ENCODE peak calls at places on chromosomes 11 and 22, in seven cellular contexts. S, G, K, H, Y, D and P are unnamed samples.

GRCh38 chr22:27241430-27242110 is 560.0 kb downstream of the MN1 start:
- DNase-seq in S (peak; percentile 44), G (no peak), K (no peak), H (peak; percentile 64), Y (no peak), D (no peak), P (no peak)

GRCh38 chr11:133239530-133239929 is 292.8 kb downstream of the OPCML start:
- DNase-seq in Y (no peak), G (no peak), H (no peak), D (no peak), S (no peak), K (no peak), P (no peak)

GRCh38 chr22:19397729-19398094 is 33.8 kb downstream of the HIRA start:
- DNase-seq in H (no peak), S (no peak), D (no peak), G (no peak), Y (no peak), K (no peak), P (no peak)

GRCh38 chr11:75214411-75214821 is 26.2 kb upstream of the TPBGL start:
- DNase-seq in G (peak; percentile 11), Y (no peak), H (peak; percentile 88), S (peak; percentile 86), K (peak; percentile 73), D (peak; percentile 48), P (peak; percentile 32)

GRCh38 chr11:64834723-64835615 is 9.5 kb downstream of the CDC42BPG start:
- DNase-seq in Y (no peak), G (no peak), K (no peak), S (peak; percentile 38), H (peak; percentile 59), D (no peak), P (no peak)

GRCh38 chr11:31968774-31969433 is 122.0 kb upstream of the RCN1 start:
- DNase-seq in K (no peak), D (no peak), S (peak; percentile 80), G (peak; percentile 50), H (peak; percentile 86), Y (no peak), P (no peak)

GRCh38 chr11:115078461-115079438 is 400.4 kb downstream of the NXPE2 start:
- DNase-seq in Y (no peak), D (no peak), H (no peak), K (no peak), G (no peak), S (no peak), P (no peak)

GRCh38 chr11:10751581-10751940 is 515 bp downstream of the CTR9 start:
- DNase-seq in K (no peak), G (no peak), Y (no peak), D (no peak), S (no peak), H (no peak), P (no peak)

GRCh38 chr11:70786021-70786665 is 387.8 kb downstream of the CTTN start:
- DNase-seq in S (no peak), G (no peak), Y (no peak), H (no peak), K (no peak), D (no peak), P (no peak)

GRCh38 chr11:101523634-101524260 is 60.1 kb downstream of the TRPC6 start:
- DNase-seq in D (no peak), H (no peak), G (no peak), Y (no peak), K (no peak), S (no peak), P (no peak)

GRCh38 chr11:69040581-69041260 is 8.0 kb upstream of the TPCN2 start:
- DNase-seq in D (no peak), G (peak; percentile 46), Y (no peak), H (peak; percentile 74), K (no peak), S (peak; percentile 39), P (peak; percentile 62)

GRCh38 chr11:69680688-69681087 is 5.5 kb upstream of the LTO1 start:
- DNase-seq in Y (no peak), D (no peak), G (no peak), S (no peak), K (no peak), H (no peak), P (no peak)

GRCh38 chr11:131839326-131839725 is 468.9 kb downstream of the NTM start:
- DNase-seq in H (no peak), Y (no peak), K (no peak), S (no peak), G (no peak), D (no peak), P (no peak)

GRCh38 chr11:134045799-134046635 is 22.9 kb upstream of the JAM3 start:
- DNase-seq in K (no peak), Y (no peak), G (no peak), D (no peak), S (no peak), H (peak; percentile 18), P (no peak)

DNA sequence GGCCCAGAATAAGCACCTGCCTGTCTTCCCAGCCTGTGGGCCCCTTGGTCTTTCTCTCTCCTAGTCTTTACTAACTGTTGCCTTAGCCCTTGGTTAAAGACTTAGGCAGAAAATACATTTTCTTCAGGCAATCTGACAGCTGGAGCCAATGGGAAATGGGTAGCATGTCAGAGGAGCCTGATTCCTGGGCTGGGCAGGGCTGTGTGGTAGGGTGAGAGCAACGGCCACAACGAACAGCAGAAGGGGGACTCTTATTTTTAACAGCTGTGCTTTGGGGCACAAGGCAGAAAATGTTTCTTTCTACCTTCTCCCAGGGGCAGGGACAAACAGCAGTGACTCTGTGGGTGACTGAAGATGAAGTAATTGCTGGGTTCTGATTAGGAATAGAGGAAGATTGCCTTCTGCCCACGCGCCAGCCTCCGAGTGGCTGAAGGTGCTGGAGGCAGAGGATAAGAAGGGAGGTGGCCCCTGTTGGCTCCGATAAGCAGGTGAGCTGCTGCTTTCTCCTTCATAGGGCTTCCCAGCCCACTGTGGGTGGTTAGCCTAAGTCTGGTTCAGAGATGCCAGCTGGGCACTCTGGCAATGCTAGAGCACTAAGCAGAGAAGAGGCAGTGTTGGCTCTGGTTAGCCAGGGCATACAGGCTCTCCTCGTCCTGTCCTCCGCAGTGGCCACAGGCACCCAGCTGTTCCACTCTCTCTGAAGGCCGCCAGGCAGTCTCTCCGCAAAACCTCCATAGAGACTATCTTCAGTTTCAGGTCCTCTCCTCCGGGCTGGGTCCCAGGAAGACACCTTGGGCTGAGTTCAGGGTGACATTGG is 1.5 kb downstream of the YPEL4 start:
- DNase-seq in D (no peak), G (no peak), S (no peak), Y (no peak), H (peak; percentile 31), K (no peak), P (no peak)
- H3K4me3 ChIP-seq in D (no peak overlapping the region), G (peak overlapping the region; percentile 41), S (peak overlapping the region; percentile 74), Y (no peak overlapping the region), H (peak overlapping the region; percentile 3), K (no peak overlapping the region), P (peak overlapping the region; percentile 69)

GRCh38 chr11:82174610-82175009 is 559.1 kb downstream of the FAM181B start:
- DNase-seq in Y (no peak), D (no peak), S (no peak), H (no peak), K (no peak), G (no peak), P (no peak)
- TF ChIP-seq CTCF in Y (no peak), D (peak; percentile 32), S (no peak), H (no peak), K (no peak), G (no peak), P (peak; percentile 17)

DNA sequence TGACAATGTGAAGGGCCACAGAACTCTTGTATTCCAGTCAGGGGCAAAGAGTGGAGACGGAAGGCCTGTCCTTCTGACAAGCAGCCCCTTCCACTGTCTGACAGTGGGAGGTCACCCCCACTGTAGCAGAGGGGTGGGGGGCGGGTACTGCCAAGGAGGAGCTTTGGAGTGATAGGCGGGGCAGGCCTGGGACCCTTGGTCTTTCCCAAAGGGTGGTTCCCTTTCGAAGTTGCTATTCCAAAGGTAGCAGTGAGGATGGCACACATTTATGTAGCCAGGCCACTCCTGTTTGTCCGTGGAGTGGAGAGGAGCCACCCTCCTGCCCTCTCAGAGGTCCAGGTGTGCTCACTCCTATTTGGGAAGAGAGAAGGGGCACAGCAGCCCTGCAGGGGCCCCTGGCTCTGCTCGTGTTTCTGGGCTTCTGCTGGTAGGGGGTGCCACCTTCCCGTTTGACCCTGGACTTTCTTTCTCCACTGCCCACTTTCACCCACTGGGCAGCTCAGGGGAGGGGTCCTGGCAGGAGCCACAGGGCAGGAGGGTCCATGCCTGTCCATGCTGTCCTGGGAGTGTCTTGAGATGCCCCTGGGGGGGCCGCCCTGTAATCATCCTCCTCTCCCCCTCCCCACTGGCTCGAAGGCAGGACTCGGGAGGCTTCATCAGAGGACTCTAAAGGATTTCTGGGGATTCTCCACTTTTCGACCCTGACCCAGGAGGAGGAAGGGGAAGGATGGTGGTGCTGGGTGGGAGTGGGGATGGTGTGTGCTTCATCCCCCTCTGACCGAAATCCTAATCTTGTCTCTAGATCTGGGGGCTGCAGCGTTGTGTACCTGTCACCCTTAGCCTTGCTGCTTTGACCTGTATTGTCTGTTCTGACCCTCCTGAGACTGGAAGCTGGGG is 994 bp downstream of the TAGLN start:
- DNase-seq in H (peak; percentile 56), D (no peak), G (no peak), Y (no peak), K (no peak), S (no peak), P (no peak)
- H3K4me3 ChIP-seq in H (peak overlapping the region; percentile 11), D (no peak overlapping the region), G (peak overlapping the region; percentile 63), Y (no peak overlapping the region), K (peak overlapping the region; percentile 58), S (peak overlapping the region; percentile 67), P (peak overlapping the region; percentile 88)

GRCh38 chr11:2977113-2977512 is 15.0 kb downstream of the NAP1L4 start:
- DNase-seq in H (no peak), G (no peak), D (no peak), Y (peak; percentile 26), S (no peak), K (no peak), P (no peak)

GRCh38 chr11:2980168-2980840 is 11.8 kb downstream of the NAP1L4 start:
- DNase-seq in S (no peak), Y (no peak), H (no peak), D (no peak), G (no peak), K (no peak), P (no peak)

GRCh38 chr11:2974272-2974671 is 17.9 kb downstream of the NAP1L4 start:
- DNase-seq in K (no peak), S (no peak), Y (no peak), D (no peak), H (no peak), G (no peak), P (no peak)

GRCh38 chr11:2976289-2977063 is 15.7 kb downstream of the NAP1L4 start:
- DNase-seq in Y (no peak), K (no peak), D (no peak), H (no peak), S (no peak), G (no peak), P (no peak)

GRCh38 chr11:2975594-2975993 is 16.5 kb downstream of the NAP1L4 start:
- DNase-seq in S (peak; percentile 51), G (no peak), D (peak; percentile 36), Y (peak; percentile 70), K (no peak), H (peak; percentile 44), P (no peak)
- TF ChIP-seq CTCF in S (peak; percentile 56), G (peak; percentile 46), D (peak; percentile 62), Y (no peak), K (peak; percentile 48), H (peak; percentile 50), P (peak; percentile 58)